ENCODE peak calls at places on chromosomes 6 and 20, in four cellular contexts. M, T, L and Q are unnamed samples.

GRCh38 chr20:5989539-5989938 is 39.1 kb downstream of the MCM8 start:
- DNase-seq in M (no peak), T (no peak), L (no peak), Q (no peak)

GRCh38 chr6:134589512-134589911 is 271.6 kb upstream of the SGK1 start:
- DNase-seq in M (no peak), T (no peak), L (no peak), Q (no peak)

GRCh38 chr6:52403627-52404026 is 16.5 kb upstream of the EFHC1 start:
- DNase-seq in M (no peak), T (no peak), L (no peak), Q (no peak)

GRCh38 chr20:57672164-57672563 is 37.7 kb downstream of the PMEPA1 start:
- DNase-seq in M (no peak), T (no peak), L (no peak), Q (no peak)

GRCh38 chr6:130396722-130397121 is 30.9 kb downstream of the TMEM200A start:
- DNase-seq in M (no peak), T (no peak), L (no peak), Q (no peak)

GRCh38 chr20:4949833-4950178 is 51.5 kb downstream of the SLC23A2 start:
- DNase-seq in M (peak), T (no peak), L (no peak), Q (peak)

GRCh38 chr6:45377041-45377554 is 636 bp downstream of the SUPT3H start:
- DNase-seq in M (peak), T (no peak), L (peak), Q (no peak)

GRCh38 chr20:15396900-15397299 is 1059.5 kb upstream of the FLRT3 start:
- DNase-seq in M (no peak), T (no peak), L (no peak), Q (no peak)

GRCh38 chr6:86079938-86080337 is 437.3 kb upstream of the SYNCRIP start:
- DNase-seq in M (no peak), T (no peak), L (no peak), Q (no peak)

GRCh38 chr20:347640-348484 is 951 bp downstream of the NRSN2 start:
- DNase-seq in M (peak), T (peak), L (peak), Q (peak)

GRCh38 chr6:26273673-26274595 is 91.1 kb upstream of the BTN3A2 start:
- DNase-seq in M (no peak), T (no peak), L (no peak), Q (no peak)

GRCh38 chr20:56630506-56631317 is 1.6 kb downstream of the TFAP2C start:
- DNase-seq in M (no peak), T (no peak), L (no peak), Q (no peak)

GRCh38 chr6:10307476-10307875 is 107.4 kb downstream of the TFAP2A start:
- DNase-seq in M (no peak), T (no peak), L (no peak), Q (no peak)

GRCh38 chr6:42604150-42604549 is 40.3 kb downstream of the UBR2 start:
- DNase-seq in M (no peak), T (no peak), L (no peak), Q (no peak)

GRCh38 chr6:158064725-158065251 is 83.1 kb downstream of the SYNJ2 start:
- DNase-seq in M (no peak), T (no peak), L (no peak), Q (no peak)

GRCh38 chr6:90811596-90812226 is 224.8 kb upstream of the MAP3K7 start:
- DNase-seq in M (no peak), T (no peak), L (no peak), Q (peak)

GRCh38 chr6:37314803-37315515 is 38.8 kb upstream of the RNF8 start:
- DNase-seq in M (peak), T (peak), L (no peak), Q (peak)

GRCh38 chr6:128311944-128312570 is 208.3 kb downstream of the PTPRK start:
- DNase-seq in M (no peak), T (no peak), L (no peak), Q (no peak)

GRCh38 chr20:24747881-24748595 is 201.0 kb upstream of the CST7 start:
- DNase-seq in M (no peak), T (no peak), L (no peak), Q (no peak)

GRCh38 chr20:8073024-8073832 is 53.7 kb upstream of the TMX4 start:
- DNase-seq in M (peak), T (no peak), L (no peak), Q (no peak)

GRCh38 chr6:149563203-149563927 is 2.8 kb upstream of the GINM1 start:
- DNase-seq in M (no peak), T (no peak), L (no peak), Q (no peak)

GRCh38 chr6:135329851-135330803 is 149.0 kb downstream of the MYB start:
- DNase-seq in M (no peak), T (no peak), L (peak), Q (no peak)

GRCh38 chr20:53335509-53335908 is 258.1 kb downstream of the ZNF217 start:
- DNase-seq in M (no peak), T (no peak), L (no peak), Q (no peak)

GRCh38 chr20:4071177-4071723 is 55.9 kb upstream of the RNF24 start:
- DNase-seq in M (no peak), T (no peak), L (no peak), Q (no peak)

GRCh38 chr6:64330694-64331309 is 695.2 kb downstream of the PHF3 start:
- DNase-seq in M (peak), T (no peak), L (peak), Q (peak)

GRCh38 chr6:7512320-7512719 is 29.2 kb upstream of the DSP start:
- DNase-seq in M (no peak), T (no peak), L (no peak), Q (no peak)

GRCh38 chr20:23397961-23398360 is 23.3 kb downstream of the NAPB start:
- DNase-seq in M (no peak), T (no peak), L (no peak), Q (no peak)

GRCh38 chr6:130159876-130160415 is 62.8 kb downstream of the SAMD3 start:
- DNase-seq in M (no peak), T (no peak), L (no peak), Q (no peak)

GRCh38 chr20:20184711-20185110 is 132.4 kb downstream of the CFAP61 start:
- DNase-seq in M (no peak), T (no peak), L (no peak), Q (no peak)
- TF ChIP-seq FOXM1 in M (no peak), T (no peak), L (no peak), Q (no peak)

DNA sequence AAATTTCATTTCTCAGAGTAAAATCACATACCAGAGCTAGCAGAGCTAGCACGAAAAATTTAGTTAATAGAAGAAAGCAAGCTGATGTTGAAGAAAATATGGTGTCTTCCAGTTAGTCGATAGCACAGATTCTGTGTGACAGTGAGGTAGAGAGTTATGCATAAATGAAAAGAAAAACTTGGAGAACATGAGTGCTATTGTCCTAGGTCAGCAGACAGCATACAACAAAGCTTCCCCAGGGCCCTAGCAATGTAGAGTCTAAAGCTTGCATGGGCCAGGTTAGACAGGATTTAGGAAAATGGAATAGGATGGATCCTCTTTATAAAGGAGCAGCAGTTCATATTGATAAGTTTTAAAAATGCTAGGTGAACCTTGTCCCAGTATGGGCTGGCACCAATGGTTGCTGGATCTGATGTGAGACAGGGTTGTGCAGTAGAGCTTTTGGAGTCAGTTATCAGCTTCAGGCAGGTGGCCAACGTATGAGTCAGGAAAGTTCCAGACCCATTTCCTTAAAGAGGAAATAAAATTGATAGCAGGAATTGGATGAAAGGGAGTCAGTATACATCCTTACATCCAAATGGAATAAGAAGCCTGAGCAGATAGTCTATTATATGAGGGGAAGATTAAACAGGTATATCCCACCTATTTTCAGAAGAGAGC is 277.2 kb downstream of the FRK start:
- DNase-seq in M (no peak), T (no peak), L (no peak), Q (no peak)
- TF ChIP-seq BHLHE40 in M (no peak), T (no peak), L (no peak), Q (no peak)

GRCh38 chr6:27757307-27757706 is 154.9 kb downstream of the OR2B2 start:
- DNase-seq in M (no peak), T (peak), L (no peak), Q (no peak)
- TF ChIP-seq FOXM1 in M (no peak), T (no peak), L (no peak), Q (no peak)

DNA sequence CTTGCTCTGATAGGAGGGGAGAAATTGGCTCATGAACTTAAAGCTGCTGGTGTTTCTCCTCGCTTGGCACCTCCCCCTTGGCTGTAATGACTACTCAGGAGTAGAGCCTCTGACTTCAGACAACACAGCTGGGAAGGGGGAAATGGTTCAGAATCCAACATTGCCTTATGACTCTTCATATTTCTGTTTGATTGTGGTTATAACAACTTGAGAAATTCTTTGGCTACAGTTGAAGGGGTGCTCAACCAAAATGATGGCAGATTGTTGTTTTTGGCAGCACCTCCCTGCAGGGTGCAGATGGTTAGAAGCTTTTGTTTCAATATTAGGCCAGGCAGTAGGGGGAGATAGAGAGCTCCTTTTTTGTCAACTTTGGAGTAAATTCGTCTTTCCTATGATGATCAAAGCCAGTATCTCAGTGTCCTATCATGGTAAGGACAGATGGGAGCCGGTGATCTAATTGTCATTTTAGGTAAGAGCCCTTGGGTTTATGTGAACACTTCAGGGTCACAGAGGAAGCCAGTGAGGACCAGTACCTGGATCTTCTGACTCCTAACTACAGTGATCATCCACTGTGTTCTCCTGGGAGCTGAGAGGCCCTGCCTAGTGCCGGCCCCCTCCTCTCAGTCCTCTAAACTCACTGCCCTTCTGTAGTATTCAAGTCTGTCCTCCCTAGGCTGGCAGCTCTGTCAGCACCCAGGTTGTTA is 39.9 kb downstream of the RPRD1B start:
- DNase-seq in M (peak), T (peak), L (no peak), Q (peak)
- TF ChIP-seq BHLHE40 in M (no peak), T (no peak), L (no peak), Q (no peak)

DNA sequence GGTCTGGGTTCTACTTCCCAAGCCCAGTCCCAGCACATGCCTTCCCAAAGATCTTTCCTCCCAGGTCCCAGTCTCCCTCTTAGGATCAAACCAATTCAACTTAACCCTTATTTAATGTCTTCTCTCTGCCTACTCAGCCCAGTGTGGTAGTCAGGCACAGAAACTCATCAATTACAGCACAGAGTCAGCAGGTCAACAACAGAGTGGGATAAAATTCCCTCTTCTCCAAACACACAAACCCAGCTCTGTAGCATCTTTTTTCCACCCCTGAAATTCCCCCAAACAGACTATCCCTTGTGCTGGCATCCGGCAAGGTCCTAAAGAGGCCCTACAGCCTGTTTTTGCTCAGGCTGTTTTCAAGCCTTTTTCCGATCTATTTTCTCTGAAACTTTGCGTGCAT is 47.3 kb upstream of the CDYL start:
- DNase-seq in M (no peak), T (no peak), L (no peak), Q (no peak)
- TF ChIP-seq FOXM1 in M (no peak), T (no peak), L (no peak), Q (no peak)

GRCh38 chr20:45051497-45052060 is 49.3 kb downstream of the KCNS1 start:
- DNase-seq in M (no peak), T (no peak), L (peak), Q (no peak)
- TF ChIP-seq BHLHE40 in M (no peak), T (no peak), L (peak), Q (no peak)

DNA sequence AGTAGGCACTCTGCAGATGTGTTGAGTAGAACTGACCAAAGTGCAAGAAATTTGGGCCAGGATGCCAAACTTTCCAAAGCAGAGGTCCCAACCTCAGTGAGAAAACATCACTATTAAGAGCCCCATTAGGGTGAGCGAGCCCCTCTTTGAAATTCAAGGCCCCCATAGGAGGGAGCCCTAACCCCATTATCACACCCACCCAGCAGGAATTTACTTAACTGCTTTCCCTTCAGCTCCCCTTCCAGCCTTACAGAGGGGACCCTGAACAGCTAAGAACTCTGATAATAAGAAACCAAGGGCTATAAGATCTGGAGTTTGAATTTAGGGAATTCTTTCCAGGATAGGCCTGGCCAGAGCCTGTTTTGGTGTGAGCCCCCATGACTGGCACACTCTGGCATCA is 130.7 kb downstream of the NFATC2 start:
- DNase-seq in M (no peak), T (no peak), L (no peak), Q (no peak)
- TF ChIP-seq FOXM1 in M (no peak), T (no peak), L (no peak), Q (no peak)

DNA sequence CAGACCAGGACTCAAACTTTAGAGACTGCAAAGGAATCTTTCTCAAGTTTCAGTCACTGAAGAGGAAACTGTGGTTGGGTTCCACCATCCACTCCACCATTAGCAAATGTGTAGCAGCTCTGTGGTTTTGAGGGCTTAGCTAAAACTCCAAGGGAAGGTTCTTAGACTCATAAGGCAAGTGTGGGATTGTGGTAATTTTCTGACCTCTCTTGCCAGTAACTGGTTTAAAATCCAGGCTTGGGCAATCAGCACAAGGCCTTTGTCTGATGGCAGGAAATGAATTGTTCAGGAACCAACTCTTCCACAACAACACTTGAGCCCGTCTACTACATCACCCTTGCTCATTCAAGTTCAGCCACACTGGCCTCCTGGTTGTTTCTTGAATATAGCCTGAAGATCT is 68.6 kb upstream of the FBXL4 start:
- DNase-seq in M (no peak), T (no peak), L (no peak), Q (no peak)
- TF ChIP-seq BHLHE40 in M (no peak), T (no peak), L (no peak), Q (no peak)

GRCh38 chr6:169388767-169389166 is 135.1 kb upstream of the THBS2 start:
- DNase-seq in M (no peak), T (no peak), L (no peak), Q (no peak)

GRCh38 chr6:169393753-169394152 is 140.1 kb upstream of the THBS2 start:
- DNase-seq in M (no peak), T (no peak), L (no peak), Q (no peak)

GRCh38 chr6:169395080-169395805 is 141.6 kb upstream of the THBS2 start:
- DNase-seq in M (no peak), T (no peak), L (no peak), Q (no peak)

GRCh38 chr6:169387809-169388383 is 134.2 kb upstream of the THBS2 start:
- DNase-seq in M (no peak), T (no peak), L (no peak), Q (no peak)

DNA sequence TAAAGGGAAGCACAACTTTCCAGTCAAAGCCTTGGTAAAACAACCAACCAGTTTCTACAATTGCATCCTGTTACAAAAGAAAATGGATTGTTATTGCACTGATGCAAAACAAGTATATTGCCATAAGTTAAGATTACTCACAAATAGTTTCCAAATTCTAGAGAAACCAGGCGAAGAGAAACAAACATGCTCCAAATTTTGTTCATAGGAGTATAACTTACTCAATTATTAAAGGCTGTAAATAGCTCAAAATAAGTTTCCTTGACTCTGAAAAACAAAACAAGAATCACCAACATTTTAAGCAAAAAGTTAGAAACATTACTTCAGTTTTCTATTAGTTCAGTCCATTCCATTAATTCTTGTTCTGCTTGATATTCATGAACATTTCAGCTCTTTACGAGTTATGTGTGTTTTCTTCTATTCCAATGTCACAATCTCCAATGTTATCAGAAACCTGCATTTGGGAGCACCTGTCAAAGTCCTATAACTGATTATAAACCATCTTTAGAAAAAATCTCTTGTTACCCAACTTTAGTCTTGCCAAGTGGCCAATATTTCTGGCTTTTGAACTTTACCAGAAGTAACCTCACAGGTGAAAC is 137.9 kb upstream of the THBS2 start:
- DNase-seq in M (no peak), T (no peak), L (no peak), Q (no peak)
- TF ChIP-seq FOXM1 in M (no peak), T (no peak), L (no peak), Q (no peak)

DNA sequence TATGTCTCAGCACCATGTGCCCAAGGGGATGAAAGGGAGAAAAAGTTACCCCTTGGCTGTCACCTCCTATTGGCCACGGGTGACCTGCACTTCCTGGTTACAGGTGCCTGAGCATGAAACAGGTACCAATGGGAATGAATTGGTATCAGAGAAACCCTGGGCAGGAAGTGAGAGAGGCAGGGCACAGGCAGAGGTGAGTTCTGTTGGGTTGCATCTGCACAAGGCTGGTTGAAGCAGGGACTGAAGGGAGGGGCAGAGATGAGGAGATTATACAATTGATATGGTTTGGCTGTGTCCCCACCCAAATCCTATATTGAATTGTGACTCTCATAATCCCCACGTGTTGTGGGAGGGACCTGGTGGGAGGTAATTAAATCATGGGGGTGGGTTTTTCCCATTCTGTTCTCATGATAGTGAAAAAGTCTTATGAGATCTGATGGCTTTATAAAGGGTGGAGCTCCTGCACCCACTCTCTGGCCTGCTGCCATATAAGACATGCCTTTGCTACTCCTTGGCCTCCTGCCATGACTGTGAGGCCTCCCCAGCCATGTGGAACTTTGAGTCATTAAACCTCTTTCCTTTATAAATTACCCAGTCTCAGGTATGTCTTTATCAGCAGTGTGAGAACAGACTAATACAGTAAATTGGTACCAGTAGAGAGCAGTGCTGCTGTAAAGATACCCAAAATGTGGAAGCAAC is 291.8 kb downstream of the LRFN2 start:
- DNase-seq in M (no peak), T (no peak), L (no peak), Q (no peak)
- TF ChIP-seq BHLHE40 in M (no peak), T (no peak), L (no peak), Q (no peak)